ENCODE peak calls at places on chromosomes 12 and 14, in four cellular contexts. C, R, U and T are unnamed samples.

GRCh38 chr14:91906374-91906773 is 39.0 kb upstream of the TC2N start:
- DNase-seq in U (no peak), R (no peak), C (no peak), T (no peak)

GRCh38 chr12:124605150-124605549 is 37.7 kb upstream of the NCOR2 start:
- DNase-seq in R (no peak), C (no peak), U (no peak), T (peak)

GRCh38 chr12:6960291-6961277 is 9.4 kb downstream of the PTPN6 start:
- DNase-seq in R (peak), U (no peak), C (no peak), T (no peak)

GRCh38 chr14:58848365-58848764 is 210.6 kb downstream of the DACT1 start:
- DNase-seq in R (no peak), U (no peak), C (no peak), T (no peak)

GRCh38 chr12:71942259-71942658 is 3.6 kb downstream of the TPH2 start:
- DNase-seq in C (no peak), R (no peak), U (no peak), T (no peak)

GRCh38 chr12:10221846-10222245 is 9.2 kb downstream of the GABARAPL1 start:
- DNase-seq in U (no peak), C (no peak), R (no peak), T (no peak)

GRCh38 chr12:1453801-1454200 is 140.6 kb downstream of the FBXL14 start:
- DNase-seq in R (no peak), C (no peak), U (no peak), T (peak)

GRCh38 chr12:104573-105081 is 38.1 kb downstream of the IQSEC3 start:
- DNase-seq in R (peak), C (no peak), U (no peak), T (no peak)

GRCh38 chr14:67265131-67265530 is 23.9 kb downstream of the PALS1 start:
- DNase-seq in U (no peak), C (no peak), R (no peak), T (no peak)

GRCh38 chr14:72708708-72709475 is 185.0 kb downstream of the DPF3 start:
- DNase-seq in U (peak), C (no peak), R (peak), T (no peak)

GRCh38 chr14:72104011-72104613 is 171.9 kb downstream of the RGS6 start:
- DNase-seq in U (peak), C (no peak), R (peak), T (peak)

GRCh38 chr14:96221109-96221650 is 16.5 kb downstream of the BDKRB2 start:
- DNase-seq in U (no peak), R (no peak), C (no peak), T (no peak)

GRCh38 chr12:125645724-125646123 is 580.5 kb downstream of the AACS start:
- DNase-seq in C (no peak), R (no peak), U (no peak), T (no peak)

GRCh38 chr12:77342275-77342674 is 276.9 kb upstream of the E2F7 start:
- DNase-seq in U (no peak), R (no peak), C (no peak), T (no peak)

GRCh38 chr14:32434180-32434579 is 105.1 kb downstream of the AKAP6 start:
- DNase-seq in C (no peak), R (no peak), U (no peak), T (no peak)

GRCh38 chr14:53591816-53592215 is 364.8 kb downstream of the BMP4 start:
- DNase-seq in U (no peak), C (no peak), R (no peak), T (no peak)

GRCh38 chr14:99732436-99733220 is 48.5 kb downstream of the CYP46A1 start:
- DNase-seq in R (no peak), C (no peak), U (no peak), T (no peak)

GRCh38 chr12:76024942-76025600 is 6.5 kb downstream of the PHLDA1 start:
- DNase-seq in U (no peak), R (peak), C (peak), T (no peak)

GRCh38 chr14:28676481-28676880 is 90.1 kb upstream of the FOXG1 start:
- DNase-seq in U (no peak), C (peak), R (peak), T (no peak)

GRCh38 chr12:123748661-123749060 is 13.4 kb upstream of the DNAH10 start:
- DNase-seq in C (no peak), R (peak), U (no peak), T (no peak)

GRCh38 chr12:43069768-43070221 is 480.2 kb upstream of the PRICKLE1 start:
- DNase-seq in U (no peak), C (no peak), R (peak), T (no peak)

GRCh38 chr12:47184813-47185212 is 105.1 kb upstream of the AMIGO2 start:
- DNase-seq in C (no peak), R (no peak), U (no peak), T (no peak)

GRCh38 chr12:89427508-89428156 is 75.3 kb upstream of the DUSP6 start:
- DNase-seq in R (peak), C (no peak), U (no peak), T (no peak)

GRCh38 chr14:34359423-34360120 is 102.5 kb downstream of the SPTSSA start:
- DNase-seq in C (no peak), R (no peak), U (no peak), T (no peak)

GRCh38 chr14:28596336-28596735 is 170.3 kb upstream of the FOXG1 start:
- DNase-seq in U (no peak), C (peak), R (no peak), T (no peak)

GRCh38 chr12:10967409-10967808 is 19.3 kb downstream of the TAS2R50 start:
- DNase-seq in U (no peak), R (peak), C (peak), T (no peak)

GRCh38 chr12:115818973-115819372 is 458.5 kb downstream of the MED13L start:
- DNase-seq in R (no peak), U (no peak), C (no peak), T (no peak)

GRCh38 chr14:65281991-65282908 is 130.3 kb upstream of the FUT8 start:
- DNase-seq in C (peak), U (no peak), R (peak), T (peak)

GRCh38 chr14:57831981-57832380 is 33.9 kb downstream of the SLC35F4 start:
- DNase-seq in C (no peak), U (no peak), R (no peak), T (peak)

GRCh38 chr14:102201369-102201748 is 61.7 kb downstream of the WDR20 start:
- DNase-seq in U (no peak), R (no peak), C (no peak), T (no peak)

GRCh38 chr14:38225946-38226345 is 18.2 kb downstream of the SSTR1 start:
- DNase-seq in U (no peak), C (no peak), R (no peak), T (no peak)

GRCh38 chr12:120680165-120680738 is 6.7 kb upstream of the MLEC start:
- DNase-seq in R (no peak), U (no peak), C (no peak), T (no peak)

GRCh38 chr12:49950310-49951251 is at the start of gene AQP2:
- DNase-seq in C (no peak), R (no peak), U (no peak), T (no peak)

GRCh38 chr12:104535383-104535782 is 78.6 kb downstream of the CHST11 start:
- DNase-seq in R (peak), U (no peak), C (no peak), T (no peak)

GRCh38 chr14:67622675-67623074 is 3.0 kb downstream of the ARG2 start:
- DNase-seq in U (no peak), C (peak), R (peak), T (no peak)

GRCh38 chr14:25622752-25623151 is 572.8 kb upstream of the STXBP6 start:
- DNase-seq in R (no peak), U (no peak), C (no peak), T (no peak)

DNA sequence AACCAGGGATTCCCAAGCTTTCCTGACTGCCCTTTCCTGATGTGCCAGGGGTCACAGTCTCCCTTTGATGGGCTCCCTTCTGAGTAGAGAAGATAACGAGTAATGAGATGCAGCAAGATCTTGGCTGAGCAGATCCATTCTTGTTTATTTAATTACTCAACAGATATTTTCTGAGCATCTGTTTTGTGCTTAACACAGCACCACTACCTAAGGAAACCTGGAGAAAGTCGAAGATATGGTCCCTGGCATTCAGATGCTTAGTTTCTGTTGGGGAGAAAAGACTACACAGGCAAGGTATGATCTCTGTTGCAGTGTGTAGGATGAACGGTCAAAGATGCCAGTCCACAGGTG is 3.9 kb downstream of the AJUBA start:
- DNase-seq in C (no peak), R (peak), U (no peak), T (no peak)
- H3K4me3 ChIP-seq in C (no peak), R (peak), U (no peak), T (no peak)

GRCh38 chr12:16130359-16130758 is 147.1 kb downstream of the SLC15A5 start:
- DNase-seq in U (no peak), C (no peak), R (no peak), T (no peak)
- H3K9ac ChIP-seq in U (no peak), C (no peak), R (no peak), T (no peak)

DNA sequence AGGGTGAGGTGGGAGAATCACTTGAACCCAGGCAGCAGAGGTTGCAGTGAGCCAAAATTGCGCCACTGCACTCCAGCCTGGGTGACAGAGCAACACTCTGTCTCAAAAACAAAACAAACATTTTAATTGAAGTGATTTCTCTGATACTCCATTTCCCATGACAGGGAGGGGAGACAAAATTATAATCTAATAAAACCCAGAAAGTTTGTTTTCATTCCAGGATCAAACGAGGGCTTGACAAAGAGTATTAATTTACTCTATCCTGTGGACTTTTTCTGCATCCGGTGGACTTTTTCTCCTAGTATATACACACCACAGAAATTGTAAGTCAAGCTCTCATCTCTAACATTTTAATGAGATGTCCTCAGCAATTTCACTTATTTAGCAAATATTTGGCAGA is 14.5 kb upstream of the AP4S1 start:
- DNase-seq in U (no peak), R (no peak), C (no peak), T (no peak)
- H3K4me3 ChIP-seq in U (no peak), R (no peak), C (no peak), T (no peak)

GRCh38 chr12:4432878-4433820 is 12.5 kb downstream of the FGF6 start:
- DNase-seq in R (no peak), U (no peak), C (no peak), T (no peak)

GRCh38 chr12:4431436-4431835 is 14.2 kb downstream of the FGF6 start:
- DNase-seq in R (no peak), U (no peak), C (no peak), T (no peak)

GRCh38 chr12:4435537-4435936 is 10.1 kb downstream of the FGF6 start:
- DNase-seq in C (no peak), R (no peak), U (no peak), T (no peak)

GRCh38 chr12:4434299-4434698 is 11.3 kb downstream of the FGF6 start:
- DNase-seq in C (no peak), U (no peak), R (no peak), T (no peak)

GRCh38 chr12:4434721-4435425 is 10.7 kb downstream of the FGF6 start:
- DNase-seq in R (no peak), C (no peak), U (no peak), T (no peak)
- H3K9ac ChIP-seq in R (no peak), C (no peak), U (no peak), T (no peak)

DNA sequence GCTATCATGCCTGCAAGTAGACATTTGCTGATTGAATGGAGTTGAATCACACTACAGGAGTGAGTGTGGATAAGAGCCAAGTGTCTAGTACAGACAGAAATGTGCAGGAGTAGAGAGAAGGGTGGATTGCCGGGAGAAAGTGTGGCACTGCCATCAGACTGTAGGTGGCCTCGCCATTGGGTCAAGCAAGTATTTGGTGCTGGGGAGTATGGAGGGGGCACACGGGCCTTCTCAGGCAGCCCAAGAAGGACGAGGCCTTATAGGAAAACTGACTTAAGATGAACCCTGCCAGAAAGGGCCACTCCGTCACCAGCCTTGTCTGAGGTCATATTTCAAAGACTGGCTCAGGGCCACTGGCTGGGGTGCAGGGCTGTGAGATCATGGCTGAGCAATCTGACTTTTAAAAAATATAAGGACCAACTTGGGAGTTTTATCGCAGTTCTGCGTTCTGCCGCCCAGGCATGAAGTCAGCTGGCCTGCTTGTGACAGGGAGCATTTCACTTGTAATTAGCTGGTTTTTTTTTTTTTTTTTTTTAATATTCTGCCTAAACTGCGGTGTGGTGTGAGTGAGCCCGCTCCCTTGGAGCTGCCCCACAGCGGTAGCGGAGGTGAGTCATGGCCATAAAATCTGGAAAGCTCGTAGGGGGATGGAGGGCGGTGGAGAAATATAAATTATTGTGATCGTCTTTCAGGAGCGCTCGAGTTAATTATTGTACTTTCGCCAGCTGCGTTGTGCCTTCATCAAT is 231.7 kb downstream of the C12orf75 start:
- DNase-seq in R (peak), C (peak), U (peak), T (no peak)
- H3K4me3 ChIP-seq in R (peak), C (no peak), U (peak), T (peak)

GRCh38 chr12:67284561-67284960 is 15.4 kb downstream of the CAND1 start:
- DNase-seq in U (no peak), C (no peak), R (no peak), T (no peak)
- H3K9ac ChIP-seq in U (no peak), C (no peak), R (no peak), T (no peak)

DNA sequence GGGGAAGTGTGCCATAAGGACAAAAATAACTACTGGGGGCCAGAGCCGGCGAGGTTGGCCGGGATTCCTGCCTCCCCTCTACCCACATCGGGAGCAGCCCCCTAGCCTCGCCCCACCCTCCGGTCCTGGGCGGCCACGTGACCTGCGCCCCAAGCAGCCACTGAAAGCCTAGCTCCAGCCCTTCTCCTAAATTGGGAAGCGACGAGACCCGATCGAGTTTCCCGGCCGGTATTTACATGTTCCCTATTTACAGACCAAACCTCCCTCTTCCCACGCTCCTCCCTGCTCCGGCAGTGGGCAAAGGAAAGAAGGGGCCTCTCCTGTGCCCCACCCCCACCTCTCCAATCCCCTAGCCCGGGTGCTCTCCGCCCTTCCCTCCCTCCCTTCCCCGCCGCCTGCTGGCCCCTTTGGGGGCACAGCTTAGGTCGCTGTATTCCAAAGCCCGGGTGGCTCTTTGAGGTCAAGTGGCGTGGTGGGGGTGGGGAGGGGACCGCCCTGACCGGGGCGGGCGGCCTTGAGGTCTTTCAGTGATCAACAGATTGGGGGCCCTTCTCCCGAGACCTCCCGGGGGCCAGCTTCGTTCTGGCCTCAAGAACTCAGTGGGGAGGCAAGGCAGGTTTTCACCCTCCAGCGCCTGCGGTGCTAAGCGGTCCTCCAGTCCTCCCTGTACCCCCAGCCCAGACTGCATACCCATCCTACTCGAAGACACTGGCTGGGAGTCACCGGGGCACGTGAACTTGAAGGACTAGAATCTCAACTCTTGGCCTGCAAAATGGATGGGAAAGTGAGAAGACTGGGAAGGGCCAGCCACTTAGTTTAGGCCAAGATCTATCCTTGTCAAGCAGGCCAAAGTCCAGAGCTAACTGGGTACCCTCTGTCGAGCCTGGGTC is 6.3 kb upstream of the CTDSP2 start:
- DNase-seq in U (no peak), C (no peak), R (no peak), T (no peak)
- H3K4me3 ChIP-seq in U (no peak), C (no peak), R (peak), T (peak)